ENCODE peak calls at places on chromosomes 12 and 14, in eight cellular contexts. W, N, M, Y, X, R, H and S are unnamed samples. For H3K4me1, the result is how much of the 10 kb centered on the place peaks cover.

GRCh38 chr14:76687611-76688372 is 73.5 kb upstream of the VASH1 start:
- DNase-seq in W (no peak), N (no peak), M (no peak), Y (no peak), X (no peak), R (no peak), H (no peak), S (no peak)

GRCh38 chr14:59739794-59740193 is 130.8 kb downstream of the RTN1 start:
- DNase-seq in W (no peak), N (no peak), M (no peak), Y (no peak), X (no peak), R (no peak), H (no peak), S (no peak)

GRCh38 chr12:55707841-55708694 is at the start of gene ITGA7:
- DNase-seq in W (peak), N (peak), M (peak), Y (peak), X (peak), R (peak), H (no peak), S (peak)

GRCh38 chr12:6312529-6313325 is 2.2 kb downstream of the PLEKHG6 start:
- DNase-seq in W (no peak), N (no peak), M (peak), Y (peak), X (peak), R (peak), H (no peak), S (no peak)

GRCh38 chr12:47277972-47278448 is 198.3 kb upstream of the AMIGO2 start:
- DNase-seq in W (no peak), N (no peak), M (no peak), Y (no peak), X (no peak), R (no peak), H (peak), S (no peak)

GRCh38 chr12:113049976-113050742 is 6.4 kb upstream of the DTX1 start:
- DNase-seq in W (peak), N (no peak), M (no peak), Y (peak), X (no peak), R (no peak), H (peak), S (no peak)

GRCh38 chr12:31008241-31008711 is 65.4 kb upstream of the DDX11 start:
- DNase-seq in W (no peak), N (no peak), M (no peak), Y (no peak), X (peak), R (no peak), H (no peak), S (no peak)

GRCh38 chr14:70640938-70641547 is 673 bp upstream of the TTC9 start:
- DNase-seq in W (peak), N (no peak), M (no peak), Y (peak), X (peak), R (peak), H (peak), S (no peak)

GRCh38 chr12:5586201-5586600 is 154.3 kb downstream of the NTF3 start:
- DNase-seq in W (no peak), N (no peak), M (no peak), Y (no peak), X (no peak), R (no peak), H (peak), S (no peak)

GRCh38 chr14:32933623-32933942 is 5.1 kb upstream of the NPAS3 start:
- DNase-seq in W (no peak), N (no peak), M (no peak), Y (no peak), X (no peak), R (no peak), H (no peak), S (no peak)

GRCh38 chr14:85531141-85531593 is 1.2 kb downstream of the FLRT2 start:
- DNase-seq in W (no peak), N (peak), M (peak), Y (peak), X (peak), R (peak), H (peak), S (peak)

GRCh38 chr14:93716410-93717221 is 71.7 kb downstream of the PRIMA1 start:
- DNase-seq in W (no peak), N (no peak), M (no peak), Y (no peak), X (no peak), R (no peak), H (no peak), S (no peak)

GRCh38 chr12:118237908-118238307 is 102.0 kb downstream of the PEBP1 start:
- DNase-seq in W (no peak), N (no peak), M (no peak), Y (no peak), X (no peak), R (no peak), H (peak), S (no peak)

GRCh38 chr14:32043624-32044023 is 33.5 kb upstream of the ARHGAP5 start:
- DNase-seq in W (no peak), N (no peak), M (no peak), Y (no peak), X (no peak), R (no peak), H (no peak), S (no peak)

GRCh38 chr12:121803861-121804416 is at the start of gene SETD1B:
- DNase-seq in W (no peak), N (peak), M (peak), Y (peak), X (peak), R (peak), H (peak), S (peak)

GRCh38 chr12:83660727-83661126 is 974.0 kb downstream of the TMTC2 start:
- DNase-seq in W (no peak), N (no peak), M (no peak), Y (no peak), X (no peak), R (no peak), H (no peak), S (no peak)

GRCh38 chr12:121110211-121110940 is 22.3 kb upstream of the P2RX7 start:
- DNase-seq in W (peak), N (peak), M (no peak), Y (peak), X (peak), R (peak), H (peak), S (peak)

GRCh38 chr14:100443643-100444042 is 120.5 kb downstream of the SLC25A47 start:
- DNase-seq in W (no peak), N (no peak), M (no peak), Y (no peak), X (no peak), R (no peak), H (no peak), S (no peak)

GRCh38 chr14:99346470-99347080 is 74.6 kb upstream of the BCL11B start:
- DNase-seq in W (no peak), N (no peak), M (no peak), Y (no peak), X (no peak), R (no peak), H (no peak), S (no peak)

GRCh38 chr14:77181603-77182437 is at the start of gene TMEM63C:
- DNase-seq in W (peak), N (no peak), M (no peak), Y (peak), X (no peak), R (peak), H (peak), S (no peak)

GRCh38 chr14:61841145-61841544 is 78.9 kb downstream of the SNAPC1 start:
- DNase-seq in W (no peak), N (no peak), M (no peak), Y (no peak), X (no peak), R (no peak), H (no peak), S (no peak)

GRCh38 chr12:68158427-68158826 is 1.1 kb downstream of the IFNG start:
- DNase-seq in W (no peak), N (no peak), M (no peak), Y (no peak), X (no peak), R (no peak), H (peak), S (no peak)

GRCh38 chr12:32794281-32794680 is 38.6 kb upstream of the YARS2 start:
- DNase-seq in W (no peak), N (no peak), M (no peak), Y (no peak), X (no peak), R (no peak), H (no peak), S (no peak)

GRCh38 chr12:118292836-118293235 is 79.9 kb downstream of the TAOK3 start:
- DNase-seq in W (no peak), N (no peak), M (no peak), Y (no peak), X (no peak), R (no peak), H (no peak), S (no peak)

DNA sequence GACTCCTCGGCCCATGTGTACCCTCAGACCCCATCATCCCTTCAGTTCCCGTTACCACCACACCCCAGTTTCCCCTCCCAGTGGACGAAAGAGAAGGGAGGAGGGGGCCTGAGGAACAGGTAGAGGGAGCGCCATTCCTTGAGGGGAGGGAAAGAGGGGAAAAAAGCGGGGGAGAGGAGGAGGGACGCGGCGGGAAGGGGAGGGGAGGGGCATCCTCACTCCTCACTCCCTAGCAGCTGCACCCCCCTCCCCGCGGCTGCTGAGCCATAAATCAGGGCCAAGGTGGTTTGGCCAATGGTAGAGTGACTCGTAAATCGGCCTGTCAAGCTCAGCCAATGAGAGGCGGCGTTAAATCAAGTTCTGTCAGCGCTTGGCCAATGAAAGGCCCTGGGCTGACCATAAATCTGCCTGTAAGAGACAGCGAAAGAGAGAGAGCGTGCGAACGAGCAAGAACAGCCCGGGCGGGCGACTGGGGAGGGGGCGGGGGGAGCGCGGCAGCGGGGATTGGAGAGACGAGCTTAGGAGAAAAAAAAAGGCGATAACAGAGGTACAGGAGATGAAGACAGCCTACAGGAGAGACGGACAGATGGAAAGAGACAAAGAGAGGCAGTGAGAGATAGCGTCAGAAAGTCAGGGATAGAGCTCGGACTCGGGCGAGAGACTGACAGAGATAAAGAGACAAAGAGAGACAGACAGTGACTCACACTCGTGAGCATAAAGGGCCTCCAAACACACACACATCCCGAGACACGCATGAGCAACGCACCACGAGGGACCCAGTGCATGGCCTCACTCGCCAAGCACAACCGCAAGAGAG is 5.1 kb downstream of the GPR84 start:
- DNase-seq in W (peak), N (peak), M (peak), Y (peak), X (peak), R (peak), H (peak), S (peak)
- TF ChIP-seq POLR2A in W (no peak), N (peak), M (no peak), Y (peak), X (no peak), R (no peak), H (peak), S (peak)

GRCh38 chr14:53140585-53140984 is 12.5 kb downstream of the DDHD1 start:
- DNase-seq in W (no peak), N (no peak), M (no peak), Y (no peak), X (no peak), R (no peak), H (no peak), S (no peak)

GRCh38 chr14:53146739-53147138 is 6.4 kb downstream of the DDHD1 start:
- DNase-seq in W (no peak), N (no peak), M (no peak), Y (no peak), X (no peak), R (no peak), H (no peak), S (no peak)

GRCh38 chr14:53147893-53148292 is 5.2 kb downstream of the DDHD1 start:
- DNase-seq in W (no peak), N (no peak), M (no peak), Y (no peak), X (no peak), R (no peak), H (no peak), S (no peak)

GRCh38 chr14:53147208-53147607 is 5.9 kb downstream of the DDHD1 start:
- DNase-seq in W (no peak), N (no peak), M (no peak), Y (no peak), X (no peak), R (no peak), H (no peak), S (no peak)

GRCh38 chr14:53144244-53144643 is 8.9 kb downstream of the DDHD1 start:
- DNase-seq in W (no peak), N (no peak), M (no peak), Y (no peak), X (no peak), R (no peak), H (no peak), S (no peak)
- H3K4me1 ChIP-seq in W (under half), N (under half), M (under half), Y (under half), X (under half), R (under half), H (under half), S (under half)

DNA sequence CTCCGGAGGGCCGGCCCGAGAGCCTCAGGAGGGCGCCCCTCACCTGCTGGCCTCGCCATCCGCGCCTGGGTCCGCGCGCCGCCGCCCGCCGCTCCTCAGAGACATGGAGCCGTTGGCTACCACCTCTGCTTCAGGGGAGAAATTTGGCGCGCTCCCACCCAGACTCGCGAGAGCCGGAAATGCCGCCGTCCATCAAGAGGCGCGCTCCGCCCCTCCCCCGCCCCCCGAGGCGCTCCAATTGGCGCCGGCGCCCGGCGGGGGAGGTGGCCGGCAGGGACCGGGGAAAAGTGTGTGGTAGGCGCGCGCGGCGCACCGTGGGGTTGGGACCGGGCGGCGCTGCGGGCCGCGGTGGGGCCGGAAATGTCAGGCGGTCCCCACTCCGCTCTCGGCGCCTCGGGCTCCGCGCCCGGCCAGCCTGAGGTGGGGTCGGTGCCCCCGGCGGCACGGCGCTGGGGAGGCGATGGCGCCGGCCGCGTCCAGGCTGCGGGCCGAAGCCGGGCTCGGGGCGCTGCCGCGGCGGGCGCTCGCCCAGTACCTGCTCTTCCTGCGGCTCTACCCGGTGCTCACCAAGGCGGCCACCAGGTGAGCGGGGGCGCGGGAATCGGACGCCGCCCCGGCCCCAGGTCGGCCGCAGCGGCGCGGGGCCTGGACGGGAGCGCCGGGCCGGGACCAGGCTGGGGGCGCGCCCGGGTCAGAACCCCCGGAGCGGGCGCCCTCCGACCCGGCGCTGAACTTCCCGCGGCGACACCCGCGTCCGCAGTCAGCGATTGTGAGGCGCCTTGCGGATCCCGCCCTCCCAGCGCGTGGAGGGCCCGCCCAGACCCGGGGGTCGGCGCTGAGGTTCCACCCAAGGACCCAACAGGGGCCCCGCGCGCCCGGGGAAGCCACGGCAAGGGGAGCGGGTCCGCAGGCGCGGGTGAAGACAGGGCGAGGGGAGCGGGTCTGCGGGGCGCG is at the start of the genes POLE and PXMP2:
- DNase-seq in W (peak), N (peak), M (peak), Y (peak), X (peak), R (peak), H (peak), S (peak)
- TF ChIP-seq POLR2A in W (no peak), N (peak), M (no peak), Y (peak), X (no peak), R (no peak), H (peak), S (peak)

DNA sequence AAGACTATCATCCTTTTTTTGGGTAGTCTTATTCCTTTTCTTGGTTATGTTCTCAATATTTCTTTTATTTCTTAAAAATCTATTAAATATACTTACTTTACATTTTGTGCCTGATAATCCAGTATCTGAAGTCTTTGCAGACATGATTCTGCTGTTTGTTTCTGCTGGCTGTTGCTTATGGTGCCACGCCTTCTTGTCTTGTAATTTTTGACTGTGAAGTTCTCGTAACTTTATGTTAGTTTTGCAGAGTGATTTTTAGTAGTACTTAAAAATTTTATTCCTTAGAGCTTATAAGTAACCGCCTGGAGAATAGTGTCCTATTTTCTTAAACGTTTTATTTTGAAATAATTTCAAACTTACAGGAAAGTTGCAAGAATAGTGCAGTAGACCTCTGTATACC is 10.5 kb downstream of the FRS2 start:
- DNase-seq in W (no peak), N (no peak), M (no peak), Y (no peak), X (no peak), R (no peak), H (no peak), S (no peak)
- H3K4me1 ChIP-seq in W (under half), N (under half), M (under half), Y (under half), X (under half), R (half or more), H (under half), S (under half)

GRCh38 chr12:57845478-57846284 is 848 bp downstream of the CTDSP2 start:
- DNase-seq in W (peak), N (peak), M (peak), Y (peak), X (peak), R (peak), H (peak), S (peak)
- TF ChIP-seq POLR2A in W (no peak), N (no peak), M (no peak), Y (peak), X (peak), R (peak), H (no peak), S (no peak)

GRCh38 chr14:97412933-97413574 is 615.9 kb downstream of the VRK1 start:
- DNase-seq in W (no peak), N (no peak), M (no peak), Y (no peak), X (no peak), R (no peak), H (no peak), S (no peak)

GRCh38 chr14:97411938-97412612 is 614.9 kb downstream of the VRK1 start:
- DNase-seq in W (no peak), N (no peak), M (no peak), Y (no peak), X (no peak), R (no peak), H (no peak), S (no peak)

GRCh38 chr14:97415907-97416306 is 618.7 kb downstream of the VRK1 start:
- DNase-seq in W (no peak), N (no peak), M (no peak), Y (no peak), X (no peak), R (no peak), H (no peak), S (no peak)

GRCh38 chr14:97414718-97415098 is 617.5 kb downstream of the VRK1 start:
- DNase-seq in W (no peak), N (no peak), M (no peak), Y (no peak), X (no peak), R (no peak), H (no peak), S (no peak)

GRCh38 chr14:97413991-97414717 is 617.0 kb downstream of the VRK1 start:
- DNase-seq in W (no peak), N (no peak), M (no peak), Y (no peak), X (no peak), R (no peak), H (no peak), S (no peak)
- H3K4me1 ChIP-seq in W (under half), N (under half), M (under half), Y (under half), X (under half), R (under half), H (under half), S (under half)